ENCODE peak calls at places on chromosome 17, in six cellular contexts. C is cardiac muscle cell; S is prostate gland; Q is CD8-positive, alpha-beta memory T cell; Z is foreskin keratinocyte; U is substantia nigra. G is an unnamed sample.
A peak's percentile ranks its signal among the peaks of the same experiment; 100 is the strongest.

GRCh38 chr17:77111916-77112315 is 28.9 kb upstream of the SEC14L1 start:
- DNase-seq in C (no peak), S (no peak), Q (no peak), Z (no peak), U (no peak), G (no peak)

GRCh38 chr17:62778990-62779681 is 29.0 kb downstream of the MARCHF10 start:
- DNase-seq in C (no peak), S (peak; percentile 14), Q (no peak), Z (peak; percentile 100), U (no peak), G (peak; percentile 97)

GRCh38 chr17:82810644-82811430 is 29.0 kb downstream of the ZNF750 start:
- DNase-seq in C (peak; percentile 69), S (no peak), Q (no peak), Z (no peak), U (no peak), G (no peak)

GRCh38 chr17:50944902-50945720 is 79.0 kb upstream of the TOB1 start:
- DNase-seq in C (no peak), S (no peak), Q (no peak), Z (no peak), U (no peak), G (no peak)

GRCh38 chr17:41527076-41528023 is 758 bp downstream of the KRT19 start:
- DNase-seq in C (peak; percentile 45), S (no peak), Q (peak; percentile 8), Z (no peak), U (no peak), G (no peak)

GRCh38 chr17:19311421-19312215 is 50.9 kb downstream of the B9D1 start:
- DNase-seq in C (no peak), S (no peak), Q (no peak), Z (no peak), U (no peak), G (no peak)

GRCh38 chr17:40646791-40647548 is 648 bp downstream of the SMARCE1 start:
- DNase-seq in C (peak; percentile 48), S (no peak), Q (no peak), Z (no peak), U (no peak), G (no peak)

GRCh38 chr17:37118738-37119137 is 170.0 kb downstream of the AATF start:
- DNase-seq in C (no peak), S (no peak), Q (no peak), Z (no peak), U (no peak), G (no peak)

GRCh38 chr17:79114455-79115301 is 40.1 kb downstream of the ENGASE start:
- DNase-seq in C (peak; percentile 47), S (peak; percentile 86), Q (no peak), Z (peak; percentile 26), U (peak; percentile 22), G (no peak)

GRCh38 chr17:69796093-69796492 is 278.9 kb upstream of the KCNJ16 start:
- DNase-seq in C (no peak), S (no peak), Q (no peak), Z (no peak), U (no peak), G (no peak)

GRCh38 chr17:39152134-39152884 is 872 bp upstream of the PLXDC1 start:
- DNase-seq in C (peak; percentile 56), S (no peak), Q (peak; percentile 55), Z (peak; percentile 61), U (no peak), G (no peak)

GRCh38 chr17:10119203-10120112 is 78.9 kb downstream of the GAS7 start:
- DNase-seq in C (peak; percentile 27), S (peak; percentile 95), Q (peak; percentile 8), Z (peak; percentile 75), U (peak; percentile 24), G (peak; percentile 77)

GRCh38 chr17:57982452-57983170 is 5.4 kb downstream of the VEZF1 start:
- DNase-seq in C (no peak), S (no peak), Q (no peak), Z (no peak), U (no peak), G (no peak)

GRCh38 chr17:82615084-82616020 is 32.9 kb downstream of the WDR45B start:
- DNase-seq in C (no peak), S (no peak), Q (no peak), Z (no peak), U (no peak), G (no peak)

GRCh38 chr17:27529230-27529796 is 73.1 kb downstream of the KSR1 start:
- DNase-seq in C (peak; percentile 34), S (no peak), Q (no peak), Z (no peak), U (peak; percentile 26), G (no peak)

GRCh38 chr17:55731586-55732250 is 9.1 kb upstream of the TMEM100 start:
- DNase-seq in C (peak; percentile 32), S (no peak), Q (no peak), Z (no peak), U (peak; percentile 32), G (no peak)

GRCh38 chr17:47604268-47604927 is 45.3 kb upstream of the KPNB1 start:
- DNase-seq in C (no peak), S (no peak), Q (no peak), Z (no peak), U (no peak), G (no peak)

GRCh38 chr17:73984981-73985380 is 218.5 kb upstream of the RPL38 start:
- DNase-seq in C (no peak), S (no peak), Q (no peak), Z (no peak), U (no peak), G (no peak)

DNA sequence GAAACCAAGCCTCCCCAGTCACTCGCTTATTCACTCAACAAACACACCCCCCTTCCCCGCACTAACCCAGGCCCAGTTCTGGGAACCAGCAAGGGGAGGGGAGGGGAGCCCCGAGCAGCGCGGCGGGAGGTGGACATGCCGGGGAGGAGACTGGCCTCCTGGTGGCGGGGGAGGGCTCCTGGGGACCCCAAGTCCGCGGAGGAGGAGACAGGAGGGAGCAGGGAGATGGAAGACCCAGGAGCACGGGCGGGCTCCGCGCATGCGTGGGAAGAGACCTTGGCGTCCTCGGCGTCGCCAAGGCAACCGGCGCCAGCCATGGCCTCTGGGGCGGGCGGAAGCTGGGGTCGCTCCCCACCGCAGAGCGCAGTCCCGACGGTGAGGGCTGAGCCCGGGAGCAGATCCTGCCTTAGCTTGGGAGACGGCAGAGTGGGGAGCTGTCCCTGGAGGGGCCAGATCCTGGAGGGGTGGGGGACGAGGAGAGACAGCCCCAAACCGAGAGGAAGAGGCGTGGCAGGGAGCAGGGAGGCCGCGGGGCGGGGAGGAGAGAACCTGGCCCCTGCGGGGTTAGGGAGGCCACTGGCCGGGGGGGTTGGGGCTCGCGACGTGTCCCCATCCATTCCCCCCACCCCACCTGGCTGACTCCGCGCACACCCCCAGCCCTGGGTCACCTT is at the start of gene PRR29:
- DNase-seq in C (peak; percentile 91), S (peak; percentile 33), Q (peak; percentile 78), Z (peak; percentile 23), U (peak; percentile 14), G (no peak)
- H3K27ac ChIP-seq in C (no peak within 1 kb of the TSS), S (no peak within 1 kb of the TSS), Q (no peak within 1 kb of the TSS), Z (no peak within 1 kb of the TSS), U (no peak within 1 kb of the TSS), G (no peak within 1 kb of the TSS)

GRCh38 chr17:17818088-17818526 is 18.7 kb downstream of the SREBF1 start:
- DNase-seq in C (peak; percentile 60), S (peak; percentile 71), Q (no peak), Z (no peak), U (no peak), G (no peak)

GRCh38 chr17:17816240-17816814 is 20.5 kb downstream of the SREBF1 start:
- DNase-seq in C (no peak), S (no peak), Q (no peak), Z (no peak), U (no peak), G (no peak)

GRCh38 chr17:17815436-17816200 is 21.2 kb downstream of the SREBF1 start:
- DNase-seq in C (no peak), S (no peak), Q (no peak), Z (no peak), U (peak; percentile 38), G (no peak)

GRCh38 chr17:17817552-17817947 is 19.2 kb downstream of the SREBF1 start:
- DNase-seq in C (no peak), S (no peak), Q (no peak), Z (no peak), U (no peak), G (no peak)

DNA sequence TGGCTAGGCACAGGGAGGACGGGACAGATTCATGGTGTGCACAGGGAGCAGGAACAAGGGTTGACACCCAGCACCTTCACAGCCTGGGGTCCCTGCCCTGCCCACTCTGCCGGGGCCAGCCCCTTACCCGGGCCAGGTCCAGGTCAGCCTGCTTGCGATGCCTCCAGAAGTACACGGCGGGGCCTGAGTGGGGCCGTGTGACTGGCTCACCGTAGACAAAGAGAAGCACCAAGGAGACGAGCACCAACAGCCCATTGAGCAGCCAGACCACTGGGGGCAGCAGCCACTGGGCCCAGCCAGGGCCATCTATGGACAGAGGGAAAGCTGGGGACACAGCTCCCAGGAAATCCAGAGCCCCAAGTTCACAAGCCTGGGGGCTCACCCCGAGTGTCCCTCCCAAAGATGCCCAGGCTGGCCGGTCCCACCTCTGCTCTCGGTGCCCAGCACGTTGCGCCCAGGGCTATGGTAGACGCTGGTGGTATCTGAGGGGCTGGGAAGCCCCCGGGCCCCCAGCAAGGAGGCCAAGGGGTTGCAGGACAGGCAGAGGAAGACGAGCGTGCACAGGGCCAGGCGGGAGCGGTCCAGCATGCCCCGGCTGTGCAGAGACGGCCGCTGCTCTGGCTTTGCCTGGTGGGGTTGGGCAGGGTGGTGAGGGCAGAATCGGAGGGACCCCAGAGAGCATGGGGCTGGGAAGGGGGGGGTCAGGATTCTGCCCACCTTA is 19.8 kb downstream of the SREBF1 start:
- DNase-seq in C (no peak), S (no peak), Q (no peak), Z (no peak), U (no peak), G (no peak)
- H3K27ac ChIP-seq in C (no peak overlapping the region), S (peak overlapping the region; percentile 66), Q (no peak overlapping the region), Z (no peak overlapping the region), U (peak overlapping the region; percentile 65), G (no peak overlapping the region)

DNA sequence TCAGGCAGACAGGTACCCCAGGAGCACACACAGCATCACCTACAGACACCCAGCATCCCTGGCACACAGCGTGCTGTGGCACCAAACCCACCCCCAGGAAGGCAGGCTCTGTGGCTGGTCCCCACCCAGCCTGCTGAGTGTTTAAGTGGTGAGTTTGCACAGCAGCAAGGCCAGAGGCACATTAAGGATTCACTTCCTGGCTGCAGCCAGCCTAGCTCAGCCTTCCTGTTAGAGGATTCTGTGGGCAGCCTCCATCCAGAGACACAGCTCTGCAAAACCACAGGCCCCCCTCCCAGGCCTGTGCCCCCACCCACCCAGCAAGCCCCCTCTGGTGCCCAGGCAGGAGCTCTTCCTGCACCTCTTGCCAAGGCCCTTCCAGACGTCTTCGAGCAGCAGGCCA is 36.1 kb upstream of the PHB1 start:
- DNase-seq in C (no peak), S (no peak), Q (no peak), Z (peak; percentile 68), U (no peak), G (peak; percentile 8)
- H3K27ac ChIP-seq in C (no peak overlapping the region), S (no peak overlapping the region), Q (no peak overlapping the region), Z (no peak overlapping the region), U (no peak overlapping the region), G (no peak overlapping the region)

DNA sequence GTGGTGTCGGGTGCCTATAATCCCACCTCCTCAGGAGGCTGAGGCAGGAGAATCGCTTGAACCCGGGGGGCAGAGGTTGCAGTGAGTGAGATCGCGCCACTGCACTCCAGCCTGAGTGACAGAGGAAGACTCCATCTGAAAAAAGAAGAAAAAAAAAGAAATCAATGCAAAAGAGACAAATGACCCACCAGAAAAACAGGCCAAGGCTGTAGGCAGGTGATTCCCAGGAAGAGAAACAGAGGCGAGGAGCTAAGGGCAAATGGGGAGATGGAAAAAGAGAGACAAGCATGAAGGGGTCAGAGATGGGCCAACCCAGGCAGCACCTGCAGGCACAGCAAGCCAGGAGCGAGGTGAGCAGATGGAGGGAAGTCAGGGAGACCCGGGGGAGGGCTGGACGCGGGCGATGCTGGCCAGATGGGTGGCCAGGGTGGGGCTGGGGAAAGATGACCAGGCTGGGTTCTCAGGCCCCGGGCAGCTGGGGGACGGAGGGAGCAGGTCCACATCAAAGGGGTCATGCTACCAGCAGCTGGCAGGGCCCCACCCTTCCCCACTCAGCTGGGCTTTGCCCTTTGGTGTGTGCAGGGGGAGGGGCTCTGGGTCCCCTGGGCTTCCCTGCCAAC is 25.5 kb downstream of the MYBBP1A start:
- DNase-seq in C (no peak), S (no peak), Q (no peak), Z (no peak), U (no peak), G (no peak)
- H3K27ac ChIP-seq in C (no peak overlapping the region), S (no peak overlapping the region), Q (no peak overlapping the region), Z (no peak overlapping the region), U (peak overlapping the region; percentile 100), G (no peak overlapping the region)